ENCODE peak calls at places on chromosomes 12 and 14, in ten cellular contexts. T, S, K, X, Y, U, A, O, N and R are unnamed samples.

GRCh38 chr14:65142429-65142828 is 40.1 kb upstream of the MAX start:
- DNase-seq in U (no peak), S (no peak), A (no peak), N (no peak), Y (no peak), X (no peak), T (no peak), O (no peak), K (no peak), R (no peak)

GRCh38 chr14:39268393-39268792 is 34.7 kb downstream of the MIA2 start:
- DNase-seq in T (peak), X (no peak), Y (no peak), O (peak), U (peak), A (no peak), S (peak), K (no peak), N (no peak), R (no peak)

GRCh38 chr12:18700254-18700653 is 37.6 kb downstream of the PLCZ1 start:
- DNase-seq in X (no peak), N (peak), O (no peak), S (no peak), T (no peak), Y (no peak), U (no peak), K (no peak), A (peak), R (no peak)

GRCh38 chr12:45122776-45123380 is 72.0 kb upstream of the DBX2 start:
- DNase-seq in K (no peak), N (peak), A (no peak), U (peak), O (peak), T (peak), S (no peak), X (peak), Y (no peak), R (no peak)

GRCh38 chr14:36556811-36557433 is 25.5 kb downstream of the NKX2-8 start:
- DNase-seq in T (peak), N (no peak), A (no peak), Y (no peak), X (peak), O (peak), S (peak), K (peak), U (no peak), R (no peak)

GRCh38 chr14:32102152-32102787 is 25.2 kb downstream of the ARHGAP5 start:
- DNase-seq in T (no peak), N (no peak), K (no peak), O (no peak), A (no peak), S (peak), X (no peak), Y (no peak), U (no peak), R (no peak)

GRCh38 chr14:89572566-89573398 is 155.7 kb upstream of the FOXN3 start:
- DNase-seq in K (no peak), X (no peak), N (no peak), T (peak), U (no peak), S (no peak), A (no peak), Y (no peak), O (peak), R (no peak)

GRCh38 chr12:72509893-72510292 is 237.7 kb downstream of the TRHDE start:
- DNase-seq in N (no peak), T (no peak), U (no peak), A (no peak), Y (no peak), S (no peak), X (no peak), K (no peak), O (no peak), R (no peak)

GRCh38 chr14:94322648-94323570 is at the start of gene SERPINA6:
- DNase-seq in N (no peak), Y (no peak), X (no peak), T (no peak), K (peak), U (no peak), A (no peak), S (no peak), O (peak), R (no peak)

GRCh38 chr12:121259074-121259473 is 37.4 kb downstream of the CAMKK2 start:
- DNase-seq in K (no peak), N (no peak), X (no peak), A (no peak), O (no peak), U (no peak), T (no peak), Y (no peak), S (no peak), R (no peak)

GRCh38 chr12:92424338-92424737 is 278.5 kb upstream of the PLEKHG7 start:
- DNase-seq in O (no peak), S (no peak), A (no peak), K (no peak), U (no peak), Y (no peak), T (no peak), X (no peak), N (peak), R (no peak)

GRCh38 chr12:80714055-80714454 is 2.7 kb upstream of the MYF5 start:
- DNase-seq in A (no peak), S (no peak), X (no peak), U (no peak), T (no peak), O (no peak), N (no peak), Y (no peak), K (peak), R (no peak)

GRCh38 chr14:68548194-68549056 is 244.4 kb downstream of the ZFP36L1 start:
- DNase-seq in U (no peak), X (peak), Y (no peak), T (no peak), K (no peak), S (no peak), O (peak), N (peak), A (peak), R (no peak)

GRCh38 chr12:51473947-51474346 is 49.3 kb downstream of the SLC4A8 start:
- DNase-seq in A (no peak), O (no peak), T (no peak), Y (no peak), U (no peak), X (no peak), S (no peak), N (no peak), K (no peak), R (no peak)

GRCh38 chr12:122965851-122966742 is at the start of gene ABCB9:
- DNase-seq in T (peak), K (peak), A (peak), U (peak), Y (peak), X (peak), O (peak), S (peak), N (peak), R (peak)

GRCh38 chr14:68687746-68688145 is 105.1 kb downstream of the ZFP36L1 start:
- DNase-seq in S (no peak), X (no peak), Y (no peak), A (no peak), T (no peak), O (no peak), U (no peak), N (no peak), K (no peak), R (no peak)

GRCh38 chr12:116861331-116861730 is 19.9 kb downstream of the HRK start:
- DNase-seq in A (peak), K (peak), X (no peak), T (no peak), U (no peak), Y (no peak), N (peak), S (peak), O (no peak), R (no peak)

GRCh38 chr12:64733857-64734256 is 25.3 kb downstream of the GNS start:
- DNase-seq in T (no peak), A (no peak), S (no peak), U (peak), O (peak), X (no peak), K (no peak), N (no peak), Y (no peak), R (peak)

GRCh38 chr12:131671871-131672270 is 39.0 kb upstream of the SFSWAP start:
- DNase-seq in N (no peak), T (no peak), S (no peak), U (no peak), Y (no peak), X (no peak), O (no peak), K (no peak), A (no peak), R (peak)

GRCh38 chr14:105989746-105990302 is 463.4 kb downstream of the TMEM121 start:
- DNase-seq in T (no peak), O (peak), S (no peak), A (no peak), K (no peak), X (no peak), N (no peak), Y (no peak), U (no peak), R (no peak)

GRCh38 chr14:72443991-72444431 is 449.9 kb downstream of the DPF3 start:
- DNase-seq in K (no peak), A (no peak), Y (no peak), U (no peak), O (no peak), N (no peak), T (no peak), X (no peak), S (peak), R (no peak)

GRCh38 chr12:7092229-7092985 is at the start of gene C1R:
- DNase-seq in S (peak), U (no peak), O (peak), X (peak), Y (peak), N (peak), A (peak), K (peak), T (peak), R (peak)

GRCh38 chr12:124624823-124625222 is 57.4 kb upstream of the NCOR2 start:
- DNase-seq in N (no peak), K (no peak), O (no peak), T (no peak), S (no peak), Y (no peak), A (no peak), U (no peak), X (no peak), R (no peak)

GRCh38 chr14:96614528-96614927 is 112.3 kb downstream of the PAPOLA start:
- DNase-seq in Y (no peak), A (no peak), S (no peak), O (peak), U (peak), X (peak), N (no peak), T (peak), K (no peak), R (no peak)

GRCh38 chr12:113273053-113273725 is 51.9 kb downstream of the TPCN1 start:
- DNase-seq in U (no peak), S (no peak), K (peak), X (no peak), T (peak), N (no peak), A (peak), Y (no peak), O (no peak), R (no peak)

GRCh38 chr14:71209888-71210287 is 302.6 kb downstream of the PCNX1 start:
- DNase-seq in N (no peak), O (no peak), X (no peak), T (no peak), U (no peak), S (no peak), Y (no peak), K (no peak), A (no peak), R (no peak)

GRCh38 chr14:20278414-20278813 is 27.3 kb downstream of the TTC5 start:
- DNase-seq in Y (no peak), X (no peak), A (peak), K (no peak), S (no peak), U (no peak), N (no peak), T (no peak), O (peak), R (peak)

GRCh38 chr14:28763914-28764848 is 2.4 kb upstream of the FOXG1 start:
- DNase-seq in X (peak), U (no peak), O (peak), T (no peak), K (no peak), S (no peak), N (no peak), A (no peak), Y (no peak), R (peak)

GRCh38 chr12:75944097-75944904 is 87.3 kb downstream of the PHLDA1 start:
- DNase-seq in A (no peak), N (peak), T (no peak), S (peak), O (peak), K (no peak), U (no peak), Y (no peak), X (no peak), R (no peak)

GRCh38 chr14:87332001-87332400 is 661.0 kb downstream of the GALC start:
- DNase-seq in S (no peak), O (no peak), X (no peak), A (no peak), N (peak), U (peak), Y (no peak), T (no peak), K (no peak), R (no peak)

GRCh38 chr12:30019386-30020140 is 235.8 kb upstream of the TMTC1 start:
- DNase-seq in Y (no peak), T (no peak), A (no peak), O (no peak), N (no peak), K (no peak), U (peak), S (no peak), X (no peak), R (peak)

GRCh38 chr12:19223018-19223417 is 93.5 kb downstream of the PLEKHA5 start:
- DNase-seq in N (no peak), U (no peak), K (no peak), T (peak), Y (no peak), X (peak), O (peak), S (no peak), A (no peak), R (peak)